ENCODE peak calls at places on chromosomes 12 and 14, in six cellular contexts. K is neural progenitor cell, W is endodermal cell, C is Peyer's patch, Z is cardiac muscle cell, L is pancreas. H is an unnamed sample.

GRCh38 chr12:105574056-105574715 is 243.7 kb downstream of the C12orf75 start:
- DNase-seq in K (no peak), W (no peak), C (no peak), Z (peak; percentile 46), L (no peak), H (no peak)

GRCh38 chr12:93198086-93198485 is 179.6 kb upstream of the NUDT4 start:
- DNase-seq in K (no peak), W (no peak), C (peak; percentile 53), Z (no peak), L (no peak), H (no peak)

GRCh38 chr12:81167694-81168093 is 89.8 kb downstream of the ACSS3 start:
- DNase-seq in K (no peak), W (peak; percentile 46), C (no peak), Z (no peak), L (no peak), H (no peak)

GRCh38 chr12:66288121-66288520 is 14.2 kb upstream of the HELB start:
- DNase-seq in K (no peak), W (no peak), C (peak; percentile 56), Z (no peak), L (no peak), H (peak; percentile 86)

GRCh38 chr12:124544311-124544970 is 23.0 kb downstream of the NCOR2 start:
- DNase-seq in K (peak; percentile 64), W (no peak), C (no peak), Z (no peak), L (no peak), H (no peak)

GRCh38 chr14:52314521-52315354 is 626 bp downstream of the PTGER2 start:
- DNase-seq in K (peak; percentile 36), W (peak; percentile 79), C (peak; percentile 55), Z (peak; percentile 31), L (no peak), H (peak; percentile 42)

GRCh38 chr14:94455928-94456327 is 3.3 kb upstream of the SERPINA11 start:
- DNase-seq in K (no peak), W (no peak), C (no peak), Z (no peak), L (no peak), H (no peak)

GRCh38 chr12:20188930-20189653 is 179.2 kb upstream of the PDE3A start:
- DNase-seq in K (peak; percentile 47), W (no peak), C (no peak), Z (peak; percentile 57), L (no peak), H (no peak)

GRCh38 chr12:114848661-114849060 is 164.7 kb upstream of the TBX3 start:
- DNase-seq in K (no peak), W (no peak), C (no peak), Z (no peak), L (no peak), H (no peak)

GRCh38 chr14:49691031-49691430 is 1.9 kb upstream of the KLHDC1 start:
- DNase-seq in K (no peak), W (no peak), C (no peak), Z (no peak), L (no peak), H (no peak)

GRCh38 chr12:45731376-45731775 is 1.9 kb downstream of the ARID2 start:
- DNase-seq in K (peak; percentile 15), W (no peak), C (no peak), Z (no peak), L (no peak), H (no peak)

GRCh38 chr12:20376984-20377383 is 8.6 kb downstream of the PDE3A start:
- DNase-seq in K (peak; percentile 10), W (no peak), C (no peak), Z (no peak), L (no peak), H (no peak)

GRCh38 chr12:14765398-14765797 is 37.9 kb downstream of the WBP11 start:
- DNase-seq in K (no peak), W (no peak), C (no peak), Z (no peak), L (no peak), H (no peak)

GRCh38 chr14:51079489-51079888 is 15.4 kb downstream of the TRIM9 start:
- DNase-seq in K (no peak), W (no peak), C (no peak), Z (no peak), L (no peak), H (no peak)

GRCh38 chr14:101476258-101476930 is 84.9 kb upstream of the DIO3 start:
- DNase-seq in K (no peak), W (peak; percentile 39), C (peak; percentile 46), Z (no peak), L (peak; percentile 64), H (no peak)

GRCh38 chr14:101475468-101476257 is 85.6 kb upstream of the DIO3 start:
- DNase-seq in K (no peak), W (peak; percentile 26), C (peak; percentile 43), Z (no peak), L (peak; percentile 66), H (no peak)

GRCh38 chr14:101478096-101478495 is 83.2 kb upstream of the DIO3 start:
- DNase-seq in K (no peak), W (peak; percentile 46), C (peak; percentile 37), Z (no peak), L (peak; percentile 18), H (no peak)

GRCh38 chr14:101477648-101478047 is 83.6 kb upstream of the DIO3 start:
- DNase-seq in K (no peak), W (no peak), C (peak; percentile 11), Z (no peak), L (no peak), H (no peak)

GRCh38 chr14:101476931-101477553 is 84.3 kb upstream of the DIO3 start:
- DNase-seq in K (peak; percentile 31), W (peak; percentile 88), C (peak; percentile 51), Z (peak; percentile 63), L (peak; percentile 89), H (no peak)
- H3K27me3 ChIP-seq in K (no peaks in the 10 kb centered on the region), W (no peaks in the 10 kb centered on the region), C (no peaks in the 10 kb centered on the region), Z (no peaks in the 10 kb centered on the region), L (no peaks in the 10 kb centered on the region), H (no peaks in the 10 kb centered on the region)

GRCh38 chr12:115980339-115980738 is 297.2 kb downstream of the MED13L start:
- DNase-seq in K (no peak), W (no peak), C (no peak), Z (no peak), L (no peak), H (no peak)
- H3K27ac ChIP-seq in K (no peak overlapping the region), W (no peak overlapping the region), C (no peak overlapping the region), Z (no peak overlapping the region), L (no peak overlapping the region), H (no peak overlapping the region)

GRCh38 chr12:109307051-109307450 is 2.0 kb downstream of the FOXN4 start:
- DNase-seq in K (no peak), W (peak; percentile 84), C (no peak), Z (no peak), L (no peak), H (no peak)
- H3K27me3 ChIP-seq in K (peaks cover 68% of the 10 kb centered on the region), W (peaks cover 31% of the 10 kb centered on the region), C (peaks cover 17% of the 10 kb centered on the region), Z (peaks cover 58% of the 10 kb centered on the region), L (no peaks in the 10 kb centered on the region), H (peaks cover 19% of the 10 kb centered on the region)

GRCh38 chr12:3083241-3083921 is 6.2 kb downstream of the TSPAN9 start:
- DNase-seq in K (no peak), W (no peak), C (no peak), Z (no peak), L (no peak), H (no peak)
- H3K27ac ChIP-seq in K (no peak overlapping the region), W (no peak overlapping the region), C (no peak overlapping the region), Z (no peak overlapping the region), L (no peak overlapping the region), H (no peak overlapping the region)

DNA sequence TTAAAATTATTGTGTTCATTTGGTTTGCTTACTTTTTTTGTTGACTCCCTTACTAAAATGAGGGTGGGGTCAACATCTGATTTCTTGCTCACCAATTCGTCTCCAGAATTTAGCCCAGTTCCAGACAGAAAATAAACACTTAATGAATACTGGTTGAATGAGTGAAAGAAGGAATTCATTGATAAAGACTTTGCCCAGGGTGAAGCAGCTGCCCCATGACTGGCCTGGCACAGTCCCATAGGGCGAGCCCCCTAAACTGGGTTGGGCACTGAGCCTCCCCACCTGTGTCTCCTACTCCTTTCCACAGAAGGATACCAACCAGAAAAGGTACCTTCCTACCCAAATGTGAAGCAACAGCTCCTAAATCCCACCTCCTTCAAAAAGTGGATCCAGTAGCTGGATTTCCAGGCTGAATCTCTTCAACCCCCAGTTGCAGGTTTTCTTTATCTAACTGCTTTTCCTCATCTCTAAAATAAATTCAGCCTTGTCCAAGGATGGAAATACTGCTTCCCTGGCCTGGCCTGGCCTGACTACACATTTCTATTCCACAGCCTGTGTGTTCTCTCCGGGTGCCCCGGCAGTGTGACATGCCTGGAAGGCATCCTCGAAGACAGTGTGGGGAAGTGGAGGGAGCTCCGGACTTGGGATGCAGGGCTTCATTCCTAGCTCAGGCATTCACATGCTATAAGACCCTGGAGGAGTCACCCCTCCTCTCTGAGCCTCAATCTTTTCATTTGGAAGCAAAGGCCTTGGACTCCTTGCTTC is 7.6 kb downstream of the KRT3 start:
- DNase-seq in K (no peak), W (no peak), C (no peak), Z (no peak), L (no peak), H (no peak)
- H3K27me3 ChIP-seq in K (no peaks in the 10 kb centered on the region), W (no peaks in the 10 kb centered on the region), C (no peaks in the 10 kb centered on the region), Z (peaks cover 46% of the 10 kb centered on the region), L (no peaks in the 10 kb centered on the region), H (no peaks in the 10 kb centered on the region)

GRCh38 chr14:99747582-99748330 is 45.5 kb upstream of the EML1 start:
- DNase-seq in K (no peak), W (no peak), C (no peak), Z (no peak), L (no peak), H (no peak)
- H3K27ac ChIP-seq in K (no peak overlapping the region), W (no peak overlapping the region), C (no peak overlapping the region), Z (no peak overlapping the region), L (no peak overlapping the region), H (no peak overlapping the region)

GRCh38 chr12:57236925-57237652 is 7.6 kb downstream of the SHMT2 start:
- DNase-seq in K (no peak), W (peak; percentile 78), C (no peak), Z (no peak), L (peak; percentile 23), H (no peak)

GRCh38 chr12:57237653-57237951 is 8.1 kb downstream of the SHMT2 start:
- DNase-seq in K (no peak), W (peak; percentile 63), C (no peak), Z (no peak), L (no peak), H (no peak)

GRCh38 chr12:57239587-57240068 is 10.1 kb downstream of the SHMT2 start:
- DNase-seq in K (no peak), W (peak; percentile 72), C (no peak), Z (no peak), L (no peak), H (no peak)

GRCh38 chr12:57238854-57239554 is 9.5 kb downstream of the SHMT2 start:
- DNase-seq in K (peak; percentile 94), W (peak; percentile 98), C (peak; percentile 93), Z (peak; percentile 90), L (peak; percentile 92), H (peak; percentile 84)

GRCh38 chr12:57237952-57238853 is 8.7 kb downstream of the SHMT2 start:
- DNase-seq in K (peak; percentile 76), W (peak; percentile 88), C (no peak), Z (no peak), L (peak; percentile 51), H (no peak)
- H3K27me3 ChIP-seq in K (peaks cover 87% of the 10 kb centered on the region), W (peaks cover 91% of the 10 kb centered on the region), C (peaks cover 42% of the 10 kb centered on the region), Z (peaks cover 100% of the 10 kb centered on the region), L (no peaks in the 10 kb centered on the region), H (peaks cover 42% of the 10 kb centered on the region)

GRCh38 chr14:23123419-23123818 is 4.4 kb upstream of the CEBPE start:
- DNase-seq in K (no peak), W (no peak), C (peak; percentile 89), Z (no peak), L (peak; percentile 90), H (no peak)
- H3K27ac ChIP-seq in K (no peak overlapping the region), W (no peak overlapping the region), C (no peak overlapping the region), Z (no peak overlapping the region), L (no peak overlapping the region), H (no peak overlapping the region)